ENCODE peak calls at places on chromosomes 12 and 14, in seven cellular contexts. One of them, this sample, is unnamed.

GRCh38 chr12:124736115-124737039 is 127.3 kb downstream of the SCARB1 start:
- DNase-seq in adipocyte: no peak
- DNase-seq in thoracic aorta: no peak
- DNase-seq in right lobe of liver: no peak
- DNase-seq in tibial artery: no peak
- DNase-seq in Caco-2: no peak
- DNase-seq in uterus: no peak
- DNase-seq in this sample: no peak

GRCh38 chr12:131860472-131861260 is 32.5 kb downstream of the MMP17 start:
- DNase-seq in adipocyte: peak; percentile 86
- DNase-seq in thoracic aorta: no peak
- DNase-seq in right lobe of liver: peak; percentile 96
- DNase-seq in tibial artery: peak; percentile 35
- DNase-seq in Caco-2: peak; percentile 96
- DNase-seq in uterus: no peak
- DNase-seq in this sample: no peak

GRCh38 chr12:5441497-5442236 is 9.8 kb downstream of the NTF3 start:
- DNase-seq in adipocyte: peak; percentile 57
- DNase-seq in thoracic aorta: no peak
- DNase-seq in right lobe of liver: peak; percentile 84
- DNase-seq in tibial artery: no peak
- DNase-seq in Caco-2: no peak
- DNase-seq in uterus: no peak
- DNase-seq in this sample: no peak

GRCh38 chr14:33911046-33911445 is 39.8 kb downstream of the EGLN3 start:
- DNase-seq in adipocyte: no peak
- DNase-seq in thoracic aorta: no peak
- DNase-seq in right lobe of liver: no peak
- DNase-seq in tibial artery: no peak
- DNase-seq in Caco-2: no peak
- DNase-seq in uterus: no peak
- DNase-seq in this sample: no peak

GRCh38 chr12:113984464-113984863 is 18.3 kb upstream of the RBM19 start:
- DNase-seq in adipocyte: no peak
- DNase-seq in thoracic aorta: no peak
- DNase-seq in right lobe of liver: no peak
- DNase-seq in tibial artery: no peak
- DNase-seq in Caco-2: no peak
- DNase-seq in uterus: no peak
- DNase-seq in this sample: no peak

GRCh38 chr14:23568021-23568599 is 519 bp upstream of the AP1G2 start:
- DNase-seq in adipocyte: no peak
- DNase-seq in thoracic aorta: no peak
- DNase-seq in right lobe of liver: no peak
- DNase-seq in tibial artery: no peak
- DNase-seq in Caco-2: peak; percentile 5
- DNase-seq in uterus: no peak
- DNase-seq in this sample: peak; percentile 47

GRCh38 chr14:27164139-27164538 is 566.3 kb upstream of the NOVA1 start:
- DNase-seq in adipocyte: no peak
- DNase-seq in thoracic aorta: no peak
- DNase-seq in right lobe of liver: no peak
- DNase-seq in tibial artery: no peak
- DNase-seq in Caco-2: no peak
- DNase-seq in uterus: no peak
- DNase-seq in this sample: no peak

GRCh38 chr12:575129-575502 is 88.1 kb downstream of the NINJ2 start:
- DNase-seq in adipocyte: peak; percentile 8
- DNase-seq in thoracic aorta: no peak
- DNase-seq in right lobe of liver: no peak
- DNase-seq in tibial artery: no peak
- DNase-seq in Caco-2: peak; percentile 35
- DNase-seq in uterus: no peak
- DNase-seq in this sample: no peak

GRCh38 chr12:45893240-45893639 is 97.1 kb downstream of the SCAF11 start:
- DNase-seq in adipocyte: no peak
- DNase-seq in thoracic aorta: no peak
- DNase-seq in right lobe of liver: no peak
- DNase-seq in tibial artery: no peak
- DNase-seq in Caco-2: no peak
- DNase-seq in uterus: no peak
- DNase-seq in this sample: no peak

GRCh38 chr14:100531591-100532121 is 55.6 kb downstream of the BEGAIN start:
- DNase-seq in adipocyte: no peak
- DNase-seq in thoracic aorta: no peak
- DNase-seq in right lobe of liver: peak; percentile 42
- DNase-seq in tibial artery: peak; percentile 10
- DNase-seq in Caco-2: no peak
- DNase-seq in uterus: peak; percentile 16
- DNase-seq in this sample: no peak

GRCh38 chr14:92254786-92255185 is 68.2 kb upstream of the SLC24A4 start:
- DNase-seq in adipocyte: peak; percentile 3
- DNase-seq in thoracic aorta: no peak
- DNase-seq in right lobe of liver: no peak
- DNase-seq in tibial artery: peak; percentile 52
- DNase-seq in Caco-2: no peak
- DNase-seq in uterus: no peak
- DNase-seq in this sample: no peak

GRCh38 chr14:89405712-89406111 is 11.3 kb downstream of the FOXN3 start:
- DNase-seq in adipocyte: no peak
- DNase-seq in thoracic aorta: no peak
- DNase-seq in right lobe of liver: no peak
- DNase-seq in tibial artery: no peak
- DNase-seq in Caco-2: no peak
- DNase-seq in uterus: no peak
- DNase-seq in this sample: no peak
- H3K4me1 ChIP-seq in adipocyte: peaks cover 43% of the 10 kb centered on the region
- H3K4me1 ChIP-seq in thoracic aorta: peaks cover 85% of the 10 kb centered on the region
- H3K4me1 ChIP-seq in right lobe of liver: no peaks in the 10 kb centered on the region
- H3K4me1 ChIP-seq in tibial artery: peaks cover 96% of the 10 kb centered on the region
- H3K4me1 ChIP-seq in Caco-2: no peaks in the 10 kb centered on the region
- H3K4me1 ChIP-seq in uterus: no peaks in the 10 kb centered on the region
- H3K4me1 ChIP-seq in this sample: no peaks in the 10 kb centered on the region

GRCh38 chr14:31877333-31877798 is 199.7 kb upstream of the ARHGAP5 start:
- DNase-seq in adipocyte: peak; percentile 53
- DNase-seq in thoracic aorta: no peak
- DNase-seq in right lobe of liver: no peak
- DNase-seq in tibial artery: no peak
- DNase-seq in Caco-2: no peak
- DNase-seq in uterus: no peak
- DNase-seq in this sample: no peak
- H3K4me3 ChIP-seq in adipocyte: peak overlapping the region; percentile 70
- H3K4me3 ChIP-seq in thoracic aorta: peak overlapping the region; percentile 21
- H3K4me3 ChIP-seq in right lobe of liver: no peak overlapping the region
- H3K4me3 ChIP-seq in tibial artery: no peak overlapping the region
- H3K4me3 ChIP-seq in Caco-2: no peak overlapping the region
- H3K4me3 ChIP-seq in uterus: no peak overlapping the region
- H3K4me3 ChIP-seq in this sample: no peak overlapping the region

GRCh38 chr12:20963303-20963702 is 152.8 kb downstream of the SLCO1B3 start:
- DNase-seq in adipocyte: no peak
- DNase-seq in thoracic aorta: no peak
- DNase-seq in right lobe of liver: no peak
- DNase-seq in tibial artery: no peak
- DNase-seq in Caco-2: no peak
- DNase-seq in uterus: no peak
- DNase-seq in this sample: no peak

GRCh38 chr12:20967756-20968155 is 157.3 kb downstream of the SLCO1B3 start:
- DNase-seq in adipocyte: no peak
- DNase-seq in thoracic aorta: no peak
- DNase-seq in right lobe of liver: no peak
- DNase-seq in tibial artery: no peak
- DNase-seq in Caco-2: no peak
- DNase-seq in uterus: no peak
- DNase-seq in this sample: no peak

DNA sequence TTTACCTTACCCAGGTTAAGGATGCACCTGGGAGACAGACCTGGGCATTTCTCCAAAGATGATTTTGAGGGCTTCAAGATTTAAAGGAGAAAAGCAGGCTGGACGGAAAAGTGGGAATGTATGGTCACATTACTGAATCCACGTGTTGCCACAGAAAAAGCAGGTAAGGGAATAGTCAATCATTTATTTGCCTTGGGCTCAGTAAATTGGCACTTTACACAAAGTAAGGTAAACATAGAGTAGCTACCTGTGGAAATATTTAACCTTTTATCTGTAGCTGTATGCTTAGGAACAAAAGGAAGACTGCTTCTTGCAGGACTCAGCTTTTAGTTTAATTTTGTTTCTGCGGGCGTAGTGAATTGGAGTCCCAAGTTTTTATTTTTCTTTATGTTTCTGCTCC is 153.3 kb downstream of the SLCO1B3 start:
- DNase-seq in adipocyte: no peak
- DNase-seq in thoracic aorta: no peak
- DNase-seq in right lobe of liver: no peak
- DNase-seq in tibial artery: no peak
- DNase-seq in Caco-2: no peak
- DNase-seq in uterus: no peak
- DNase-seq in this sample: no peak
- H3K27me3 ChIP-seq in adipocyte: no peaks in the 10 kb centered on the region
- H3K27me3 ChIP-seq in thoracic aorta: no peaks in the 10 kb centered on the region
- H3K27me3 ChIP-seq in right lobe of liver: no peaks in the 10 kb centered on the region
- H3K27me3 ChIP-seq in tibial artery: no peaks in the 10 kb centered on the region
- H3K27me3 ChIP-seq in Caco-2: no peaks in the 10 kb centered on the region
- H3K27me3 ChIP-seq in uterus: no peaks in the 10 kb centered on the region
- H3K27me3 ChIP-seq in this sample: no peaks in the 10 kb centered on the region

GRCh38 chr12:109112720-109113465 is 3.5 kb upstream of the ACACB start:
- DNase-seq in adipocyte: no peak
- DNase-seq in thoracic aorta: no peak
- DNase-seq in right lobe of liver: peak; percentile 58
- DNase-seq in tibial artery: no peak
- DNase-seq in Caco-2: no peak
- DNase-seq in uterus: no peak
- DNase-seq in this sample: no peak

GRCh38 chr12:109115758-109116610 is at the start of gene ACACB:
- DNase-seq in adipocyte: no peak
- DNase-seq in thoracic aorta: no peak
- DNase-seq in right lobe of liver: peak; percentile 93
- DNase-seq in tibial artery: peak; percentile 65
- DNase-seq in Caco-2: no peak
- DNase-seq in uterus: peak; percentile 67
- DNase-seq in this sample: peak; percentile 77

GRCh38 chr12:109113661-109114321 is 2.6 kb upstream of the ACACB start:
- DNase-seq in adipocyte: peak; percentile 22
- DNase-seq in thoracic aorta: no peak
- DNase-seq in right lobe of liver: no peak
- DNase-seq in tibial artery: no peak
- DNase-seq in Caco-2: no peak
- DNase-seq in uterus: no peak
- DNase-seq in this sample: no peak

GRCh38 chr12:109115404-109115757 is 1.0 kb upstream of the ACACB start:
- DNase-seq in adipocyte: no peak
- DNase-seq in thoracic aorta: no peak
- DNase-seq in right lobe of liver: no peak
- DNase-seq in tibial artery: no peak
- DNase-seq in Caco-2: no peak
- DNase-seq in uterus: no peak
- DNase-seq in this sample: no peak

GRCh38 chr12:109114644-109115043 is 1.7 kb upstream of the ACACB start:
- DNase-seq in adipocyte: no peak
- DNase-seq in thoracic aorta: no peak
- DNase-seq in right lobe of liver: no peak
- DNase-seq in tibial artery: no peak
- DNase-seq in Caco-2: no peak
- DNase-seq in uterus: no peak
- DNase-seq in this sample: no peak
- H3K4me1 ChIP-seq in adipocyte: peaks cover 81% of the 10 kb centered on the region
- H3K4me1 ChIP-seq in thoracic aorta: peaks cover 50% of the 10 kb centered on the region
- H3K4me1 ChIP-seq in right lobe of liver: peaks cover 67% of the 10 kb centered on the region
- H3K4me1 ChIP-seq in tibial artery: peaks cover 37% of the 10 kb centered on the region
- H3K4me1 ChIP-seq in Caco-2: peaks cover 9% of the 10 kb centered on the region
- H3K4me1 ChIP-seq in uterus: no peaks in the 10 kb centered on the region
- H3K4me1 ChIP-seq in this sample: peaks cover 29% of the 10 kb centered on the region

This sample was measured in ascending aorta.